ENCODE peak calls at places on chromosomes 4 and X, in seven cellular contexts. C is uterus, R is WERI-Rb-1, I is Peyer's patch, Z is cardiac muscle cell, Y is fibroblast of lung, G is psoas muscle. Q is an unnamed sample.

GRCh38 chr4:165009493-165010227 is 22.1 kb upstream of the TRIM60 start:
- DNase-seq in C (no peak), R (no peak), I (no peak), Z (no peak), Y (no peak), G (no peak), Q (no peak)

GRCh38 chr4:143355540-143356217 is 19.0 kb downstream of the GAB1 start:
- DNase-seq in C (no peak), R (no peak), I (no peak), Z (peak; percentile 47), Y (no peak), G (no peak), Q (no peak)

GRCh38 chr4:169439244-169439643 is 168.5 kb upstream of the SH3RF1 start:
- DNase-seq in C (no peak), R (no peak), I (no peak), Z (peak; percentile 26), Y (peak; percentile 60), G (no peak), Q (no peak)

GRCh38 chr4:97498875-97499274 is 644.4 kb downstream of the STPG2 start:
- DNase-seq in C (no peak), R (no peak), I (no peak), Z (peak; percentile 39), Y (no peak), G (no peak), Q (no peak)

GRCh38 chr4:4613641-4614286 is 71.9 kb upstream of the STX18 start:
- DNase-seq in C (no peak), R (no peak), I (no peak), Z (no peak), Y (no peak), G (no peak), Q (no peak)

GRCh38 chr4:119329837-119330620 is 8.1 kb upstream of the FABP2 start:
- DNase-seq in C (no peak), R (peak; percentile 57), I (no peak), Z (no peak), Y (no peak), G (no peak), Q (no peak)

GRCh38 chr4:19711871-19712270 is 539.8 kb upstream of the SLIT2 start:
- DNase-seq in C (no peak), R (no peak), I (no peak), Z (peak; percentile 43), Y (peak; percentile 75), G (no peak), Q (no peak)

GRCh38 chr4:119227690-119228089 is 15.2 kb downstream of the USP53 start:
- DNase-seq in C (no peak), R (no peak), I (no peak), Z (peak; percentile 50), Y (peak; percentile 68), G (no peak), Q (no peak)

GRCh38 chrX:16870095-16870860 is at the start of gene RBBP7:
- DNase-seq in C (peak; percentile 94), R (peak; percentile 96), I (peak; percentile 90), Z (peak; percentile 94), Y (peak; percentile 89), G (peak; percentile 98), Q (peak; percentile 96)

GRCh38 chr4:6221851-6222760 is 21.8 kb upstream of the JAKMIP1 start:
- DNase-seq in C (no peak), R (no peak), I (no peak), Z (peak; percentile 30), Y (no peak), G (no peak), Q (no peak)

GRCh38 chr4:147768113-147768512 is 36.2 kb downstream of the ARHGAP10 start:
- DNase-seq in C (no peak), R (no peak), I (no peak), Z (peak; percentile 94), Y (peak; percentile 65), G (no peak), Q (no peak)

GRCh38 chr4:17769406-17770174 is 11.8 kb downstream of the FAM184B start:
- DNase-seq in C (no peak), R (no peak), I (no peak), Z (peak; percentile 20), Y (no peak), G (no peak), Q (peak; percentile 51)

GRCh38 chr4:182748949-182749348 is 168.2 kb downstream of the DCTD start:
- DNase-seq in C (no peak), R (no peak), I (no peak), Z (no peak), Y (no peak), G (no peak), Q (no peak)

GRCh38 chrX:2402361-2402690 is 98.5 kb downstream of the DHRSX start:
- DNase-seq in C (no peak), R (no peak), I (no peak), Z (no peak), Y (no peak), G (no peak), Q (no peak)

GRCh38 chr4:21790437-21791029 is 158.0 kb downstream of the KCNIP4 start:
- DNase-seq in C (no peak), R (no peak), I (no peak), Z (peak; percentile 71), Y (peak; percentile 77), G (no peak), Q (no peak)

GRCh38 chrX:124098089-124098488 is 136.6 kb downstream of the STAG2 start:
- DNase-seq in C (no peak), R (no peak), I (no peak), Z (peak; percentile 53), Y (peak; percentile 56), G (no peak), Q (no peak)

GRCh38 chrX:57607295-57608187 is 15.7 kb downstream of the ZXDB start:
- DNase-seq in C (no peak), R (peak; percentile 53), I (no peak), Z (peak; percentile 4), Y (no peak), G (no peak), Q (no peak)

GRCh38 chr4:128286474-128287158 is 997 bp downstream of the PGRMC2 start:
- DNase-seq in C (no peak), R (no peak), I (no peak), Z (peak; percentile 51), Y (peak; percentile 55), G (no peak), Q (no peak)

GRCh38 chr4:79042079-79042674 is 102.9 kb upstream of the PAQR3 start:
- DNase-seq in C (peak; percentile 25), R (peak; percentile 26), I (no peak), Z (peak; percentile 59), Y (peak; percentile 54), G (no peak), Q (no peak)

GRCh38 chrX:19063030-19063429 is 59.2 kb downstream of the ADGRG2 start:
- DNase-seq in C (no peak), R (no peak), I (no peak), Z (no peak), Y (no peak), G (no peak), Q (no peak)

GRCh38 chr4:6097581-6097980 is 79.3 kb upstream of the C4orf50 start:
- DNase-seq in C (no peak), R (no peak), I (no peak), Z (no peak), Y (no peak), G (no peak), Q (no peak)

GRCh38 chrX:100098660-100099375 is 311.3 kb downstream of the PCDH19 start:
- DNase-seq in C (no peak), R (no peak), I (no peak), Z (peak; percentile 46), Y (no peak), G (no peak), Q (no peak)

GRCh38 chr4:60582167-60582566 is 618.0 kb upstream of the ADGRL3 start:
- DNase-seq in C (no peak), R (no peak), I (no peak), Z (no peak), Y (no peak), G (no peak), Q (no peak)

DNA sequence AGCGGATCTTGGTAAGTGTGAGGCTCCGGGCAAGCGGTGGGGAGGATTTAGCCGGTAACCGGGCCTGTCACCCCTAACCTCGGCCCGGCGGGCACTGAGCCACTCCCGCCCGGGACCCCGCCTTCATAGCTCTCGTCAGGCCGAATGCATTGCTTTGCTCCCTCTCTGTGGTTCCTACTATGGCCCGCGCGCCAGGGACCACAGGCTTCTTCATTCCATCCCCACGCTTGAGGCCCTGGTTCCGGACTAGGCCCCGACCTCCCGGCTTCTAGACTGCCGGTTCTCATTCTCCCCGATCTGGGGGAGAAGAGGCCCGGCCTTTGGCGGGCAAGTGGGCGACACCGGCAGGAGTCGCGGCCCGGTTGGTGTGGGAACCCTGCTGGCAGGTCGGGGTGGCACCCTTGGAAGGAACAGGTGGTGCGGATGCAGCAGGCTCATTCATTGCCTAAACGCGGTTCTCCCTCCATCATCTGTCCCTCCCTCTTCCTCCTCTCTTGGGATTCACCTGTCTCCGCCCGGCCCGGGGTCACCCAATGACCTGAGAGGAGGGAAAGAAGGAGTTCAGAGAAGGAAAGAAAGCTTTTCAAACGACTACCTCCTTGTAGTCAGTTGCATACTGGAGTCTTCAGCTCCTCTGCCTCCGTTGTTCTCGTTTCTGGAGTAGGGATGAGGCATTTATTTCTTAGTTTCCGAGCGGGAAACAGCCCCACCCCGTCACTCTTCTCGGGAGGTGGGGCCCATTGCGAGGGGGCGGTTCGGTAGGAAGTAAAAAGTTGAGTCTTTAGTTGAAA is at the start of gene NDUFC1:
- DNase-seq in C (peak; percentile 39), R (peak; percentile 73), I (peak; percentile 69), Z (peak; percentile 50), Y (peak; percentile 37), G (peak; percentile 76), Q (peak; percentile 82)
- TF ChIP-seq CTCF in C (no peak), R (peak; percentile 40), I (peak; percentile 27), Z (peak; percentile 15), Y (peak; percentile 13), G (no peak), Q (no peak)

GRCh38 chrX:68534696-68535095 is 35.8 kb downstream of the YIPF6 start:
- DNase-seq in C (no peak), R (no peak), I (no peak), Z (peak; percentile 7), Y (no peak), G (no peak), Q (no peak)
- H3K27me3 ChIP-seq in C (no peaks in the 10 kb centered on the region), R (no peaks in the 10 kb centered on the region), I (no peaks in the 10 kb centered on the region), Z (no peaks in the 10 kb centered on the region), Y (no peaks in the 10 kb centered on the region), G (no peaks in the 10 kb centered on the region), Q (no peaks in the 10 kb centered on the region)

GRCh38 chr4:1726146-1726934 is 5.0 kb downstream of the TACC3 start:
- DNase-seq in C (peak; percentile 83), R (peak; percentile 94), I (peak; percentile 92), Z (peak; percentile 85), Y (peak; percentile 83), G (peak; percentile 92), Q (peak; percentile 95)

GRCh38 chr4:1725521-1725920 is 4.2 kb downstream of the TACC3 start:
- DNase-seq in C (no peak), R (no peak), I (no peak), Z (no peak), Y (no peak), G (peak; percentile 43), Q (no peak)

GRCh38 chr4:1727117-1728031 is 6.1 kb downstream of the TACC3 start:
- DNase-seq in C (peak; percentile 61), R (no peak), I (no peak), Z (peak; percentile 82), Y (peak; percentile 64), G (peak; percentile 72), Q (peak; percentile 94)

GRCh38 chr4:1730532-1731135 is 9.3 kb downstream of the TACC3 start:
- DNase-seq in C (no peak), R (no peak), I (no peak), Z (no peak), Y (no peak), G (no peak), Q (peak; percentile 57)

GRCh38 chr4:1728061-1728980 is 7.0 kb downstream of the TACC3 start:
- DNase-seq in C (no peak), R (no peak), I (no peak), Z (no peak), Y (no peak), G (peak; percentile 12), Q (peak; percentile 80)
- TF ChIP-seq CTCF in C (no peak), R (peak; percentile 10), I (no peak), Z (no peak), Y (no peak), G (no peak), Q (no peak)

GRCh38 chrX:542179-542578 is 88.4 kb upstream of the SHOX start:
- DNase-seq in C (no peak), R (no peak), I (no peak), Z (no peak), Y (no peak), G (no peak), Q (no peak)
- H3K27me3 ChIP-seq in C (no peaks in the 10 kb centered on the region), R (peaks cover 82% of the 10 kb centered on the region), I (no peaks in the 10 kb centered on the region), Z (no peaks in the 10 kb centered on the region), Y (no peaks in the 10 kb centered on the region), G (no peaks in the 10 kb centered on the region), Q (no peaks in the 10 kb centered on the region)